ENCODE peak calls at places on chromosomes 13 and 19, in five cellular contexts. One of them, this sample, is unnamed.

GRCh38 chr19:34256835-34257558 is 2.6 kb downstream of the GARRE1 start:
- DNase-seq in T-helper 9 cell: no peak
- DNase-seq in ELR: no peak
- DNase-seq in NCI-H1436: no peak
- DNase-seq in midbrain: no peak
- DNase-seq in this sample: no peak

GRCh38 chr13:77300176-77301141 is 26.4 kb downstream of the MYCBP2 start:
- DNase-seq in midbrain: no peak
- DNase-seq in NCI-H1436: no peak
- DNase-seq in ELR: peak; percentile 68
- DNase-seq in T-helper 9 cell: no peak
- DNase-seq in this sample: no peak

GRCh38 chr19:55544776-55545439 is 435 bp downstream of the SBK3 start:
- DNase-seq in ELR: no peak
- DNase-seq in NCI-H1436: no peak
- DNase-seq in T-helper 9 cell: no peak
- DNase-seq in midbrain: no peak
- DNase-seq in this sample: no peak

GRCh38 chr19:10936661-10937084 is 8.1 kb downstream of the TIMM29 start:
- DNase-seq in ELR: peak; percentile 89
- DNase-seq in midbrain: peak; percentile 49
- DNase-seq in NCI-H1436: peak; percentile 87
- DNase-seq in T-helper 9 cell: peak; percentile 9
- DNase-seq in this sample: no peak

GRCh38 chr19:37594982-37595382 is 306 bp downstream of the ZNF540 start:
- DNase-seq in ELR: peak; percentile 65
- DNase-seq in T-helper 9 cell: peak; percentile 51
- DNase-seq in midbrain: peak; percentile 83
- DNase-seq in NCI-H1436: no peak
- DNase-seq in this sample: peak; percentile 53

GRCh38 chr13:111115051-111115840 is at the start of gene ARHGEF7:
- DNase-seq in midbrain: no peak
- DNase-seq in NCI-H1436: no peak
- DNase-seq in T-helper 9 cell: no peak
- DNase-seq in ELR: peak; percentile 10
- DNase-seq in this sample: no peak

GRCh38 chr13:74226791-74227475 is 92.7 kb upstream of the KLF12 start:
- DNase-seq in T-helper 9 cell: no peak
- DNase-seq in midbrain: no peak
- DNase-seq in NCI-H1436: no peak
- DNase-seq in ELR: peak; percentile 20
- DNase-seq in this sample: no peak

GRCh38 chr19:50908311-50908710 is 2.9 kb downstream of the KLK4 start:
- DNase-seq in ELR: no peak
- DNase-seq in T-helper 9 cell: no peak
- DNase-seq in midbrain: no peak
- DNase-seq in NCI-H1436: no peak
- DNase-seq in this sample: no peak

GRCh38 chr13:36910545-36910944 is 9.5 kb downstream of the SMAD9 start:
- DNase-seq in NCI-H1436: no peak
- DNase-seq in midbrain: no peak
- DNase-seq in T-helper 9 cell: no peak
- DNase-seq in ELR: peak; percentile 6
- DNase-seq in this sample: no peak

GRCh38 chr19:42277821-42278809 is 9.1 kb downstream of the CIC start:
- DNase-seq in midbrain: no peak
- DNase-seq in ELR: peak; percentile 46
- DNase-seq in NCI-H1436: no peak
- DNase-seq in T-helper 9 cell: no peak
- DNase-seq in this sample: no peak

GRCh38 chr13:34321986-34322385 is 504.0 kb downstream of the RFC3 start:
- DNase-seq in ELR: no peak
- DNase-seq in NCI-H1436: no peak
- DNase-seq in T-helper 9 cell: no peak
- DNase-seq in midbrain: no peak
- DNase-seq in this sample: no peak

GRCh38 chr13:98143601-98144500 is 957 bp downstream of the FARP1 start:
- DNase-seq in ELR: peak; percentile 62
- DNase-seq in T-helper 9 cell: no peak
- DNase-seq in NCI-H1436: no peak
- DNase-seq in midbrain: no peak
- DNase-seq in this sample: no peak